ENCODE peak calls at places on chromosomes 11 and 22, in four cellular contexts. W is HCT116, K is K562, V is H1. M is an unnamed sample.

GRCh38 chr11:70020336-70021214 is 57.5 kb upstream of the ANO1 start:
- DNase-seq in V (no peak), W (no peak), K (peak; percentile 33), M (no peak)

GRCh38 chr11:25094085-25094802 is 597.4 kb downstream of the LUZP2 start:
- DNase-seq in K (no peak), W (no peak), V (no peak), M (no peak)

GRCh38 chr22:37420656-37421467 is 6.4 kb downstream of the ELFN2 start:
- DNase-seq in W (no peak), V (no peak), K (no peak), M (no peak)

GRCh38 chr11:33063326-33063775 is 24.0 kb downstream of the TCP11L1 start:
- DNase-seq in V (no peak), K (no peak), W (no peak), M (no peak)

GRCh38 chr22:41094036-41094435 is 1.6 kb downstream of the EP300 start:
- DNase-seq in V (no peak), W (no peak), K (no peak), M (no peak)

GRCh38 chr11:1778141-1778911 is 14.6 kb upstream of the CTSD start:
- DNase-seq in K (peak; percentile 58), W (no peak), V (no peak), M (peak; percentile 18)

GRCh38 chr11:115616941-115617340 is 112.7 kb upstream of the CADM1 start:
- DNase-seq in W (no peak), V (no peak), K (no peak), M (no peak)

GRCh38 chr11:33207408-33207985 is 46.2 kb upstream of the CSTF3 start:
- DNase-seq in K (peak; percentile 10), V (no peak), W (no peak), M (no peak)

GRCh38 chr11:36306888-36307287 is 10.8 kb downstream of the PRR5L start:
- DNase-seq in V (no peak), K (no peak), W (peak; percentile 27), M (no peak)

GRCh38 chr22:27311666-27312566 is 489.6 kb downstream of the MN1 start:
- DNase-seq in K (no peak), V (peak; percentile 58), W (no peak), M (no peak)

GRCh38 chr11:115869780-115870431 is 365.7 kb upstream of the CADM1 start:
- DNase-seq in W (no peak), K (no peak), V (peak; percentile 60), M (no peak)

GRCh38 chr11:78156081-78156844 is 16.8 kb upstream of the ALG8 start:
- DNase-seq in W (no peak), K (no peak), V (no peak), M (no peak)

GRCh38 chr11:8331767-8332166 is 68.1 kb upstream of the LMO1 start:
- DNase-seq in V (no peak), W (no peak), K (no peak), M (no peak)

GRCh38 chr11:8928981-8929615 is 3.6 kb downstream of the C11orf16 start:
- DNase-seq in W (no peak), V (no peak), K (no peak), M (no peak)

GRCh38 chr22:49623715-49624114 is 204.0 kb downstream of the BRD1 start:
- DNase-seq in K (no peak), V (no peak), W (no peak), M (no peak)

GRCh38 chr11:96161271-96162089 is 181.5 kb downstream of the MAML2 start:
- DNase-seq in K (no peak), W (no peak), V (no peak), M (no peak)

GRCh38 chr11:110858556-110858921 is 146.3 kb upstream of the ARHGAP20 start:
- DNase-seq in W (no peak), V (no peak), K (no peak), M (no peak)

GRCh38 chr22:28702891-28703290 is 23.3 kb upstream of the TTC28 start:
- DNase-seq in V (no peak), W (no peak), K (no peak), M (no peak)

GRCh38 chr11:82796970-82797594 is 63.4 kb upstream of the FAM181B start:
- DNase-seq in V (no peak), K (no peak), W (no peak), M (no peak)

GRCh38 chr11:83661491-83662350 is 375.6 kb upstream of the CCDC90B start:
- DNase-seq in W (no peak), K (no peak), V (no peak), M (no peak)

GRCh38 chr11:114296190-114296978 is at the start of gene NNMT:
- DNase-seq in K (peak; percentile 30), V (no peak), W (no peak), M (no peak)

GRCh38 chr11:26021026-26021425 is 310.9 kb upstream of the ANO3 start:
- DNase-seq in K (no peak), V (no peak), W (no peak), M (no peak)

GRCh38 chr22:49933236-49933921 is 14.9 kb downstream of the CRELD2 start:
- DNase-seq in V (no peak), W (no peak), K (no peak), M (no peak)

GRCh38 chr11:77244277-77245014 is 57.0 kb downstream of the GDPD4 start:
- DNase-seq in W (no peak), V (no peak), K (no peak), M (no peak)

GRCh38 chr11:117618273-117618672 is 178.7 kb downstream of the DSCAML1 start:
- DNase-seq in K (no peak), V (no peak), W (no peak), M (no peak)

GRCh38 chr22:29679316-29679715 is 40.5 kb upstream of the CABP7 start:
- DNase-seq in K (no peak), W (no peak), V (no peak), M (no peak)

GRCh38 chr22:40628354-40629042 is 8.0 kb downstream of the MRTFA start:
- DNase-seq in K (no peak), W (no peak), V (no peak), M (no peak)

GRCh38 chr11:110862407-110862806 is 150.2 kb upstream of the ARHGAP20 start:
- DNase-seq in K (no peak), V (no peak), W (no peak), M (no peak)

GRCh38 chr11:1931791-1932480 is 12.4 kb downstream of the TNNT3 start:
- DNase-seq in V (no peak), K (no peak), W (no peak), M (no peak)

GRCh38 chr22:48493733-48494132 is 1333.9 kb downstream of the BRD1 start:
- DNase-seq in W (no peak), K (no peak), V (no peak), M (no peak)

GRCh38 chr22:34950480-34950879 is 115.5 kb upstream of the ISX start:
- DNase-seq in V (no peak), K (no peak), W (no peak), M (no peak)

GRCh38 chr11:33530824-33531223 is 169.8 kb downstream of the C11orf91 start:
- DNase-seq in W (no peak), V (no peak), K (no peak), M (no peak)

GRCh38 chr11:57116654-57117053 is 65.1 kb upstream of the LRRC55 start:
- DNase-seq in V (peak; percentile 52), W (peak; percentile 19), K (peak; percentile 42), M (no peak)

DNA sequence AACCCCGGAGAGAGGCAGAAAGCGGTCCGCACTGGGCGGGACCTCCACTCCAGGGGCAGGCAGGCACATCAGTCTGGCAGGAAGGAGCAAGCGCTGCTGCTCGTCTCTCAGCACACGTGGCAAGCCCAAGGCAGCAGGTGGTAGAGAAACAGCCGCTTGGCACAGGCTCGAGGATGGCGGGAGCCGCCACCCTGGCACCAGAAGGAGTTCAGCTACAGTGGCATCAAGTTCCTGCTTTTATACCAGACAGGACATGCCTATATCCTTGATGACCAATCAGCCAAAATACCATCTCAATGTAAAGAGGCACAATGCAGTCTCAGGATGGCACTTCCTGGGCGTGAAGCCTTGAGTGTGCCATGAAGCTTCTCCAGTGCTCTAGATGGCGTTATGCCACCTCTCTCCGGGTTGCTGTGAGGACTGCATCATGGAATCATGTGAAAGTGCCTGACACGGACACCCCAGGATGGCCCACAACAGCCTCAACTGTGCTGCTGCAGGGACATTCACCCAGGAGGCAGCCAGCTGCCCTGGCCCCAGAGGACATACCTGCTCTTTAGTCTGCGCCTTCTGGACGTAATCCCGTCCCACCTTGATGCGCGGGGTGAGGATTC is 64.8 kb downstream of the APOL1 start:
- DNase-seq in V (no peak), W (no peak), K (no peak), M (no peak)
- TF ChIP-seq POLR2AphosphoS5 in V (peak; percentile 4), W (no peak), K (no peak), M (peak; percentile 52)

GRCh38 chr11:46649180-46649738 is 31.9 kb downstream of the ATG13 start:
- DNase-seq in K (no peak), W (no peak), V (no peak), M (no peak)
- TF ChIP-seq POLR2AphosphoS5 in K (no peak), W (no peak), V (no peak), M (no peak)

GRCh38 chr11:118889796-118890195 is 6.1 kb downstream of the CXCR5 start:
- DNase-seq in V (no peak), K (no peak), W (no peak), M (no peak)
- TF ChIP-seq POLR2AphosphoS5 in V (no peak), K (no peak), W (no peak), M (no peak)

DNA sequence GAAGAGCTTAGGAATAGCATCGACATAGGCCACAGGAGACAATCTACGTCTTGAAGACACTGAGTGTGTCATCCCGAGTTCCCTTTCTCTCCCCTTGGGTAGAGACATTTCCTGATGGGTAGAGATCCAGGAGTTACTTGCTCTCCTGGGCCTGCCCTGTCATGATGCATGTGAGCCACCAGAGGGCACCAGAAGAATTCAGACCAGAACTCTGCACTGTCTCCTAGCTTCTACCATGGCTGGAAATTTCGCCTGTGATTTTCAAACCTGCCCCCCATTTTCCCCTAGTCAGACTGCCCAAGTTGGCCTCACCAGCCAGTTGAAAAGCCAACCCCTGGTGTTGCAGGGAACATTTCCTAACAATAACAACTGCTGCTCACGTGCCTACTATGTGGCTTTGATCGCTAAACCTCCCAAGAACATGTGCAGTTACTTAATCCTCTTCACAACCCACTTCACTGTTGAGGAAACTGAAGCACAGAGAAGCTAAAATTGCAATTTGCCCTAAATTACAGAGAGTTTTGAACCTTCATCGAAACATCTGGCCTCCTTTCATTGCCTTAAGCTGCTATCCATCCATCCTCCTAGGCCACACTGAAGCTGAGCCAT is 47.2 kb downstream of the C11orf58 start:
- DNase-seq in K (peak; percentile 78), V (peak; percentile 76), W (peak; percentile 54), M (peak; percentile 59)
- TF ChIP-seq POLR2AphosphoS5 in K (no peak), V (no peak), W (no peak), M (no peak)

GRCh38 chr11:129951201-129951882 is 51.3 kb downstream of the PRDM10 start:
- DNase-seq in W (no peak), K (no peak), V (no peak), M (no peak)
- TF ChIP-seq POLR2AphosphoS5 in W (no peak), K (no peak), V (no peak), M (no peak)

DNA sequence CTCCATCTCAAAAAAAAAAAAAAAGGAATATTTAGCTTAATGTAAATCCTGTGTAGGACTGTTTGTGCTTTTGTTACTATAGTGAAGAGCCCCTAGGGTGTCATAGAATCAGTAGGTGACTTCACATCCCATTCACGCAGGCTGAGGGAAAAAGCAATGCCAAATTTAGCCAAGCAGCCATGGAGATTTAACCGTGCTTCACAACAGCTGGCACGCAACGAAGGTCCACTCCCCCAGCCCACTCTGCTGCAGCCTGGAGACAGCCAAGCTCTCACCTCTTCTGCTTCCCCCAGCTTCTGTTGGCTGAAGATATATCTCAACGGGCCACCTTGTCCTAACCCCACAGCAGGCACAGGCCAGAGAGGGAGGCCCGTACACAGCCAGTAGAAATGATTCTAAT is 78.8 kb upstream of the BID start:
- DNase-seq in V (no peak), K (no peak), W (no peak), M (no peak)
- TF ChIP-seq POLR2AphosphoS5 in V (no peak), K (no peak), W (no peak), M (no peak)